ENCODE peak calls at places on chromosomes 7 and 10, in five cellular contexts. One of them, this sample, is unnamed.

GRCh38 chr10:114638874-114639625 is 19.0 kb downstream of the ABLIM1 start:
- DNase-seq in tibial nerve: no peak
- DNase-seq in stimulated activated CD4-positive, alpha-beta T cell treated with anti-CD3 and anti-CD28 coated beads, Interleukin-4, amount 100 ng/mL, for 1 hour: no peak
- DNase-seq in activated CD4-positive, CD25-positive, alpha-beta regulatory T cell: no peak
- DNase-seq in activated T-cell treated with anti-CD3 and anti-CD28 coated beads, Interleukin-2, amount 50 U/mL, for 48 hours: no peak
- DNase-seq in this sample: no peak

GRCh38 chr7:30222519-30223213 is 61.7 kb upstream of the ZNRF2 start:
- DNase-seq in tibial nerve: no peak
- DNase-seq in stimulated activated CD4-positive, alpha-beta T cell treated with anti-CD3 and anti-CD28 coated beads, Interleukin-4, amount 100 ng/mL, for 1 hour: no peak
- DNase-seq in activated CD4-positive, CD25-positive, alpha-beta regulatory T cell: no peak
- DNase-seq in activated T-cell treated with anti-CD3 and anti-CD28 coated beads, Interleukin-2, amount 50 U/mL, for 48 hours: no peak
- DNase-seq in this sample: no peak

GRCh38 chr10:112262556-112262955 is 20.6 kb upstream of the TECTB start:
- DNase-seq in tibial nerve: no peak
- DNase-seq in stimulated activated CD4-positive, alpha-beta T cell treated with anti-CD3 and anti-CD28 coated beads, Interleukin-4, amount 100 ng/mL, for 1 hour: no peak
- DNase-seq in activated CD4-positive, CD25-positive, alpha-beta regulatory T cell: no peak
- DNase-seq in activated T-cell treated with anti-CD3 and anti-CD28 coated beads, Interleukin-2, amount 50 U/mL, for 48 hours: no peak
- DNase-seq in this sample: no peak

GRCh38 chr10:100717166-100717565 is 28.2 kb upstream of the PAX2 start:
- DNase-seq in tibial nerve: no peak
- DNase-seq in stimulated activated CD4-positive, alpha-beta T cell treated with anti-CD3 and anti-CD28 coated beads, Interleukin-4, amount 100 ng/mL, for 1 hour: no peak
- DNase-seq in activated CD4-positive, CD25-positive, alpha-beta regulatory T cell: no peak
- DNase-seq in activated T-cell treated with anti-CD3 and anti-CD28 coated beads, Interleukin-2, amount 50 U/mL, for 48 hours: no peak
- DNase-seq in this sample: no peak

GRCh38 chr7:138948403-138948802 is 32.8 kb downstream of the KIAA1549 start:
- DNase-seq in tibial nerve: no peak
- DNase-seq in stimulated activated CD4-positive, alpha-beta T cell treated with anti-CD3 and anti-CD28 coated beads, Interleukin-4, amount 100 ng/mL, for 1 hour: no peak
- DNase-seq in activated CD4-positive, CD25-positive, alpha-beta regulatory T cell: no peak
- DNase-seq in activated T-cell treated with anti-CD3 and anti-CD28 coated beads, Interleukin-2, amount 50 U/mL, for 48 hours: no peak
- DNase-seq in this sample: no peak

GRCh38 chr7:75881436-75882095 is 2.7 kb downstream of the RHBDD2 start:
- DNase-seq in tibial nerve: no peak
- DNase-seq in stimulated activated CD4-positive, alpha-beta T cell treated with anti-CD3 and anti-CD28 coated beads, Interleukin-4, amount 100 ng/mL, for 1 hour: no peak
- DNase-seq in activated CD4-positive, CD25-positive, alpha-beta regulatory T cell: no peak
- DNase-seq in activated T-cell treated with anti-CD3 and anti-CD28 coated beads, Interleukin-2, amount 50 U/mL, for 48 hours: no peak
- DNase-seq in this sample: no peak

GRCh38 chr10:123703195-123703790 is 37.1 kb downstream of the GPR26 start:
- DNase-seq in tibial nerve: no peak
- DNase-seq in stimulated activated CD4-positive, alpha-beta T cell treated with anti-CD3 and anti-CD28 coated beads, Interleukin-4, amount 100 ng/mL, for 1 hour: no peak
- DNase-seq in activated CD4-positive, CD25-positive, alpha-beta regulatory T cell: no peak
- DNase-seq in activated T-cell treated with anti-CD3 and anti-CD28 coated beads, Interleukin-2, amount 50 U/mL, for 48 hours: no peak
- DNase-seq in this sample: no peak

GRCh38 chr7:46745700-46746090 is 824.6 kb upstream of the IGFBP3 start:
- DNase-seq in tibial nerve: no peak
- DNase-seq in stimulated activated CD4-positive, alpha-beta T cell treated with anti-CD3 and anti-CD28 coated beads, Interleukin-4, amount 100 ng/mL, for 1 hour: no peak
- DNase-seq in activated CD4-positive, CD25-positive, alpha-beta regulatory T cell: no peak
- DNase-seq in activated T-cell treated with anti-CD3 and anti-CD28 coated beads, Interleukin-2, amount 50 U/mL, for 48 hours: no peak
- DNase-seq in this sample: no peak

GRCh38 chr10:44975487-44976331 is 2.9 kb downstream of the DEPP1 start:
- DNase-seq in tibial nerve: no peak
- DNase-seq in stimulated activated CD4-positive, alpha-beta T cell treated with anti-CD3 and anti-CD28 coated beads, Interleukin-4, amount 100 ng/mL, for 1 hour: no peak
- DNase-seq in activated CD4-positive, CD25-positive, alpha-beta regulatory T cell: no peak
- DNase-seq in activated T-cell treated with anti-CD3 and anti-CD28 coated beads, Interleukin-2, amount 50 U/mL, for 48 hours: no peak
- DNase-seq in this sample: no peak

GRCh38 chr7:107773027-107773426 is 29.1 kb downstream of the CBLL1 start:
- DNase-seq in tibial nerve: no peak
- DNase-seq in stimulated activated CD4-positive, alpha-beta T cell treated with anti-CD3 and anti-CD28 coated beads, Interleukin-4, amount 100 ng/mL, for 1 hour: no peak
- DNase-seq in activated CD4-positive, CD25-positive, alpha-beta regulatory T cell: no peak
- DNase-seq in activated T-cell treated with anti-CD3 and anti-CD28 coated beads, Interleukin-2, amount 50 U/mL, for 48 hours: no peak
- DNase-seq in this sample: no peak

GRCh38 chr10:15661574-15661973 is 58.1 kb downstream of the ITGA8 start:
- DNase-seq in tibial nerve: no peak
- DNase-seq in stimulated activated CD4-positive, alpha-beta T cell treated with anti-CD3 and anti-CD28 coated beads, Interleukin-4, amount 100 ng/mL, for 1 hour: no peak
- DNase-seq in activated CD4-positive, CD25-positive, alpha-beta regulatory T cell: no peak
- DNase-seq in activated T-cell treated with anti-CD3 and anti-CD28 coated beads, Interleukin-2, amount 50 U/mL, for 48 hours: no peak
- DNase-seq in this sample: no peak

This sample was measured in GOT3.